ENCODE peak calls at places on chromosome 1, in seven cellular contexts. X is SK-N-DZ; M is aorta; F is CD8-positive, alpha-beta T cell; G is NCI-H146; H is stimulated activated naive CD8-positive, alpha-beta T cell treated with anti-CD3 and anti-CD28 coated beads, Interleukin-15, Interleukin-2, amounts not matched to agents 100 U/mL and 50 U/mL, for 24 hours; S is NCI-H446 treated with DMSO at 0.1 percent for 48 hours. W is an unnamed sample.

GRCh38 chr1:228084325-228084724 is 1.8 kb downstream of the ARF1 start:
- DNase-seq in X (no peak), M (no peak), F (no peak), G (no peak), H (no peak), S (no peak), W (no peak)

GRCh38 chr1:153465728-153466625 is 5.5 kb upstream of the S100A7 start:
- DNase-seq in X (no peak), M (peak), F (peak), G (no peak), H (peak), S (no peak), W (peak)

GRCh38 chr1:103190746-103191145 is 82.4 kb upstream of the COL11A1 start:
- DNase-seq in X (no peak), M (no peak), F (no peak), G (no peak), H (no peak), S (no peak), W (no peak)

GRCh38 chr1:21289700-21290545 is at the start of gene ECE1:
- DNase-seq in X (peak), M (peak), F (no peak), G (peak), H (peak), S (no peak), W (no peak)

GRCh38 chr1:225825078-225825477 is 15.2 kb downstream of the EPHX1 start:
- DNase-seq in X (no peak), M (peak), F (no peak), G (peak), H (no peak), S (no peak), W (no peak)

GRCh38 chr1:89525169-89525855 is 683 bp downstream of the LRRC8B start:
- DNase-seq in X (peak), M (peak), F (peak), G (peak), H (peak), S (no peak), W (no peak)

GRCh38 chr1:112625696-112626095 is 6.1 kb downstream of the CAPZA1 start:
- DNase-seq in X (no peak), M (no peak), F (no peak), G (no peak), H (no peak), S (no peak), W (no peak)

GRCh38 chr1:43082701-43083100 is 89.4 kb downstream of the EBNA1BP2 start:
- DNase-seq in X (no peak), M (no peak), F (no peak), G (no peak), H (no peak), S (no peak), W (no peak)

GRCh38 chr1:17141441-17142197 is 22.4 kb upstream of the PADI2 start:
- DNase-seq in X (no peak), M (no peak), F (no peak), G (no peak), H (no peak), S (no peak), W (no peak)